ENCODE peak calls at places on chromosomes 4 and X, in six cellular contexts. I is K562, B is HepG2, S is GM12878, G is H1, T is SK-N-SH. J is an unnamed sample.

GRCh38 chr4:153375303-153375702 is 30.8 kb downstream of the MND1 start:
- DNase-seq in I (no peak), B (no peak), S (no peak), G (no peak), T (no peak), J (no peak)

GRCh38 chrX:6661731-6662130 is 126.8 kb upstream of the VCX3A start:
- DNase-seq in I (no peak), B (no peak), S (no peak), G (no peak), T (no peak), J (no peak)

GRCh38 chr4:184028571-184028996 is 123.5 kb downstream of the STOX2 start:
- DNase-seq in I (no peak), B (no peak), S (no peak), G (no peak), T (no peak), J (no peak)

GRCh38 chr4:128177376-128177959 is 110.1 kb downstream of the PGRMC2 start:
- DNase-seq in I (peak), B (no peak), S (no peak), G (no peak), T (no peak), J (no peak)

GRCh38 chrX:107563851-107564250 is 64.5 kb upstream of the PRPS1 start:
- DNase-seq in I (no peak), B (no peak), S (no peak), G (no peak), T (no peak), J (no peak)

GRCh38 chr4:89722517-89722916 is 114.4 kb downstream of the SNCA start:
- DNase-seq in I (no peak), B (no peak), S (no peak), G (no peak), T (no peak), J (no peak)

GRCh38 chr4:73458184-73459047 is 22.4 kb downstream of the AFP start:
- DNase-seq in I (no peak), B (no peak), S (no peak), G (no peak), T (no peak), J (no peak)

GRCh38 chrX:19964017-19964710 is 26.7 kb downstream of the BCLAF3 start:
- DNase-seq in I (no peak), B (no peak), S (no peak), G (no peak), T (no peak), J (no peak)

GRCh38 chr4:147368948-147369347 is 111.9 kb upstream of the EDNRA start:
- DNase-seq in I (no peak), B (no peak), S (no peak), G (no peak), T (no peak), J (no peak)

GRCh38 chr4:1714303-1715001 is 2.3 kb upstream of the SLBP start:
- DNase-seq in I (no peak), B (no peak), S (no peak), G (no peak), T (no peak), J (no peak)

GRCh38 chrX:103783971-103784370 is 7.3 kb downstream of the PLP1 start:
- DNase-seq in I (no peak), B (no peak), S (no peak), G (no peak), T (no peak), J (no peak)

GRCh38 chrX:78517124-78517523 is 142.0 kb downstream of the RTL3 start:
- DNase-seq in I (no peak), B (no peak), S (peak), G (no peak), T (no peak), J (no peak)

GRCh38 chr4:188328966-188329365 is 189.7 kb downstream of the TRIML1 start:
- DNase-seq in I (no peak), B (no peak), S (no peak), G (no peak), T (no peak), J (no peak)

GRCh38 chr4:14580061-14580460 is 422.2 kb upstream of the CPEB2 start:
- DNase-seq in I (no peak), B (no peak), S (no peak), G (no peak), T (no peak), J (no peak)

GRCh38 chrX:114787016-114787415 is 203.1 kb downstream of the HTR2C start:
- DNase-seq in I (no peak), B (no peak), S (no peak), G (no peak), T (no peak), J (no peak)

GRCh38 chr4:105145913-105146285 is 777 bp upstream of the TET2 start:
- DNase-seq in I (no peak), B (no peak), S (no peak), G (no peak), T (no peak), J (no peak)

GRCh38 chrX:13659057-13659456 is 6.1 kb downstream of the TCEANC start:
- DNase-seq in I (no peak), B (peak), S (no peak), G (no peak), T (no peak), J (no peak)

GRCh38 chr4:95304898-95305297 is 243.9 kb downstream of the UNC5C start:
- DNase-seq in I (no peak), B (no peak), S (no peak), G (no peak), T (no peak), J (no peak)

GRCh38 chr4:115154826-115155225 is 41.4 kb upstream of the NDST4 start:
- DNase-seq in I (no peak), B (no peak), S (no peak), G (no peak), T (no peak), J (no peak)

GRCh38 chr4:80307774-80308465 is 27.6 kb upstream of the CFAP299 start:
- DNase-seq in I (no peak), B (no peak), S (no peak), G (no peak), T (peak), J (no peak)

GRCh38 chr4:120816385-120816784 is 106.1 kb downstream of the PRDM5 start:
- DNase-seq in I (no peak), B (no peak), S (no peak), G (no peak), T (no peak), J (no peak)

GRCh38 chr4:130023088-130023487 is 927.1 kb downstream of the C4orf33 start:
- DNase-seq in I (no peak), B (no peak), S (no peak), G (no peak), T (no peak), J (no peak)

GRCh38 chr4:37889849-37890500 is 909 bp upstream of the TBC1D1 start:
- DNase-seq in I (no peak), B (no peak), S (no peak), G (no peak), T (peak), J (no peak)

GRCh38 chr4:15652191-15652590 is 3.0 kb downstream of the FBXL5 start:
- DNase-seq in I (no peak), B (no peak), S (no peak), G (no peak), T (no peak), J (no peak)

GRCh38 chr4:2830632-2831610 is 12.7 kb upstream of the ADD1 start:
- DNase-seq in I (no peak), B (no peak), S (no peak), G (no peak), T (peak), J (no peak)

GRCh38 chr4:105994061-105994460 is 98.8 kb downstream of the NPNT start:
- DNase-seq in I (no peak), B (no peak), S (no peak), G (no peak), T (peak), J (no peak)

GRCh38 chrX:135985123-135985973 is at the start of gene SLC9A6:
- DNase-seq in I (peak), B (peak), S (no peak), G (no peak), T (peak), J (no peak)
- TF ChIP-seq POLR2AphosphoS5 in I (no peak), B (peak), S (no peak), G (no peak), T (no peak), J (peak)

GRCh38 chr4:145485120-145485519 is 3.5 kb downstream of the SMAD1 start:
- DNase-seq in I (no peak), B (no peak), S (no peak), G (no peak), T (no peak), J (no peak)
- TF ChIP-seq JUND in I (no peak), B (no peak), S (no peak), G (no peak), T (no peak), J (no peak)

GRCh38 chrX:49197543-49198087 is 2.4 kb downstream of the SYP start:
- DNase-seq in I (no peak), B (no peak), S (no peak), G (no peak), T (no peak), J (no peak)

GRCh38 chrX:49198540-49199314 is 1.3 kb downstream of the SYP start:
- DNase-seq in I (no peak), B (no peak), S (no peak), G (no peak), T (no peak), J (no peak)

GRCh38 chrX:49199315-49199595 is 738 bp downstream of the SYP start:
- DNase-seq in I (no peak), B (no peak), S (no peak), G (no peak), T (no peak), J (no peak)

GRCh38 chrX:49202022-49202421 is 2.0 kb upstream of the SYP start:
- DNase-seq in I (no peak), B (no peak), S (no peak), G (no peak), T (no peak), J (no peak)

GRCh38 chrX:49199906-49200771 is at the start of gene SYP:
- DNase-seq in I (peak), B (peak), S (no peak), G (peak), T (peak), J (peak)
- TF ChIP-seq POLR2AphosphoS5 in I (peak), B (peak), S (peak), G (peak), T (peak), J (peak)

GRCh38 chrX:24144528-24144927 is 5.0 kb upstream of the ZFX start:
- DNase-seq in I (no peak), B (no peak), S (no peak), G (no peak), T (no peak), J (no peak)
- TF ChIP-seq JUND in I (no peak), B (no peak), S (no peak), G (no peak), T (no peak), J (no peak)

GRCh38 chr4:11281720-11282119 is 147.0 kb downstream of the HS3ST1 start:
- DNase-seq in I (no peak), B (no peak), S (no peak), G (no peak), T (no peak), J (no peak)

DNA sequence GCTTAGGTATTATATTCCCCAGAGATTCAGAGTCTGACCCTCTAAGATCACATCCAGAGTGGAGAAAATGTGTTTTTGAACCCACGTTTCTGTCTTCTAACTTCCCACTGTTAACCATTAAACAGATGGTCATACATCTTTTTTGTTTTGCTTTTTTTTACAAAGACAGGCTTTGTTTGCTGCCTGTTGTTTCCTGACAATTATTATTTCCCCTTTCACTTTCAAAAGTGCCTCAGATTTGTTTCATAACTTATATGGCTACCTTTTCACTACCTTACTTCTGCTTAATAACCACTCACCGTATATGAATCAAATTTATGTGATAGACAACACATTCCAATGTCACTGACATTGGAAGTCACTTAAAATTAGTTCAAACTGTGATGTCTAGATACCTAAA is 142.2 kb downstream of the HS3ST1 start:
- DNase-seq in I (no peak), B (no peak), S (no peak), G (no peak), T (no peak), J (no peak)
- TF ChIP-seq POLR2AphosphoS5 in I (no peak), B (no peak), S (no peak), G (no peak), T (no peak), J (no peak)

GRCh38 chrX:112642349-112642748 is 37.4 kb downstream of the LHFPL1 start:
- DNase-seq in I (peak), B (peak), S (no peak), G (peak), T (peak), J (peak)
- TF ChIP-seq JUND in I (no peak), B (no peak), S (no peak), G (no peak), T (no peak), J (no peak)

J was measured in HCT116.